ENCODE peak calls at places on chromosomes 7 and 10, in four cellular contexts. One of them, this sample, is unnamed.
A peak's percentile ranks its signal among the peaks of the same experiment; 100 is the strongest.

GRCh38 chr10:72312865-72313391 is 39.2 kb downstream of the DDIT4 start:
- DNase-seq in GM12878: no peak
- DNase-seq in WTC11: no peak
- DNase-seq in K562: no peak
- DNase-seq in this sample: no peak

GRCh38 chr7:54802841-54803240 is 43.8 kb upstream of the SEC61G start:
- DNase-seq in WTC11: no peak
- DNase-seq in GM12878: no peak
- DNase-seq in K562: no peak
- DNase-seq in this sample: no peak

GRCh38 chr7:140142031-140142430 is 34.8 kb downstream of the KDM7A start:
- DNase-seq in WTC11: no peak
- DNase-seq in GM12878: no peak
- DNase-seq in K562: no peak
- DNase-seq in this sample: no peak

GRCh38 chr7:6160191-6160623 is 112.2 kb downstream of the CYTH3 start:
- DNase-seq in GM12878: no peak
- DNase-seq in WTC11: peak; percentile 67
- DNase-seq in K562: no peak
- DNase-seq in this sample: no peak

GRCh38 chr10:79202188-79203013 is 133.6 kb downstream of the ZMIZ1 start:
- DNase-seq in K562: peak; percentile 67
- DNase-seq in WTC11: peak; percentile 73
- DNase-seq in GM12878: no peak
- DNase-seq in this sample: peak; percentile 31

GRCh38 chr10:130230036-130230435 is 93.8 kb downstream of the GLRX3 start:
- DNase-seq in WTC11: no peak
- DNase-seq in K562: no peak
- DNase-seq in GM12878: no peak
- DNase-seq in this sample: no peak

GRCh38 chr7:157027568-157028527 is 17.4 kb upstream of the MNX1 start:
- DNase-seq in K562: no peak
- DNase-seq in GM12878: no peak
- DNase-seq in WTC11: no peak
- DNase-seq in this sample: no peak

GRCh38 chr10:117204316-117204715 is 7.0 kb downstream of the KCNK18 start:
- DNase-seq in GM12878: no peak
- DNase-seq in K562: no peak
- DNase-seq in WTC11: no peak
- DNase-seq in this sample: no peak

GRCh38 chr10:14625210-14625621 is 149.5 kb downstream of the FAM107B start:
- DNase-seq in GM12878: no peak
- DNase-seq in WTC11: no peak
- DNase-seq in K562: no peak
- DNase-seq in this sample: no peak

GRCh38 chr7:129066290-129067131 is 11.6 kb upstream of the TNPO3 start:
- DNase-seq in GM12878: no peak
- DNase-seq in WTC11: peak; percentile 38
- DNase-seq in K562: peak; percentile 80
- DNase-seq in this sample: no peak

GRCh38 chr10:122060250-122060649 is 71.3 kb downstream of the TACC2 start:
- DNase-seq in K562: no peak
- DNase-seq in GM12878: no peak
- DNase-seq in WTC11: no peak
- DNase-seq in this sample: no peak

GRCh38 chr7:41401833-41402232 is 301.1 kb downstream of the INHBA start:
- DNase-seq in GM12878: no peak
- DNase-seq in K562: no peak
- DNase-seq in WTC11: no peak
- DNase-seq in this sample: no peak

GRCh38 chr7:17680943-17681351 is 259.3 kb downstream of the SNX13 start:
- DNase-seq in WTC11: no peak
- DNase-seq in K562: no peak
- DNase-seq in GM12878: no peak
- DNase-seq in this sample: peak; percentile 11

GRCh38 chr10:123154943-123155505 is 822 bp downstream of the BUB3 start:
- DNase-seq in GM12878: no peak
- DNase-seq in WTC11: no peak
- DNase-seq in K562: no peak
- DNase-seq in this sample: peak; percentile 26

GRCh38 chr10:137606-138005 is 2.4 kb downstream of the ZMYND11 start:
- DNase-seq in GM12878: no peak
- DNase-seq in WTC11: no peak
- DNase-seq in K562: no peak
- DNase-seq in this sample: no peak
- TF ChIP-seq TCF7 in GM12878: no peak
- TF ChIP-seq TCF7 in WTC11: no peak
- TF ChIP-seq TCF7 in K562: no peak
- TF ChIP-seq TCF7 in this sample: no peak

DNA sequence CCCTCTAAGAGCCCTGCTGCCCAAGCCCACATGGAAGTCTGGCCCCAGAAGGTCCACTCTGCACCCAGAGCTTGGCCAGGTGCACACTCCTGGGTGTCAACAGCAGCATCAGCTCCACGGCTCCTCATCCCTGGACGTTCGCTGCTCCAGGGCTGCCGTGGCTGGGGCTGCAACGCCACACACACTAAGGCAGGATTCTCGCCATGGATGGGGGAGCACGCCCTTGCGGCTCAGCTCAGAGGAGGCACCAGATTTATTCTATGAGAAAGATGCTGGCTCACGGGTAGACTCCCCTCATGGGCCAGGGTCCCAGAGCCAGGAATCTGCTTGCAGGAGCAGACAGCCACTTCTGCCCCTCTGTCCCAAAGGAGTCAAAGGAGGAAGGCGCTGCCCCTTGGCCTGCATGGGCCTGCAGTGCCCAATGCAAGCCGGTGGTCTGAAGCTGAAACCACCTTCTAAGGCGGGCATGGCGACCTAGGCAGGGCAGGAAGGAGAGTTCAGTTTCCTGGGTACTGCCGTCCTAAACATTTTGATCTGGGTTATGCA is 42.1 kb downstream of the CFAP46 start:
- DNase-seq in GM12878: no peak
- DNase-seq in WTC11: no peak
- DNase-seq in K562: no peak
- DNase-seq in this sample: no peak
- TF ChIP-seq TCF7 in GM12878: no peak
- TF ChIP-seq TCF7 in WTC11: no peak
- TF ChIP-seq TCF7 in K562: no peak
- TF ChIP-seq TCF7 in this sample: no peak

GRCh38 chr10:34190594-34190993 is 624.5 kb downstream of the PARD3 start:
- DNase-seq in GM12878: no peak
- DNase-seq in K562: no peak
- DNase-seq in WTC11: no peak
- DNase-seq in this sample: no peak
- TF ChIP-seq TCF7 in GM12878: no peak
- TF ChIP-seq TCF7 in K562: no peak
- TF ChIP-seq TCF7 in WTC11: no peak
- TF ChIP-seq TCF7 in this sample: no peak

GRCh38 chr7:122310119-122311021 is 5.8 kb upstream of the FEZF1 start:
- DNase-seq in GM12878: no peak
- DNase-seq in K562: no peak
- DNase-seq in WTC11: peak; percentile 92
- DNase-seq in this sample: no peak
- TF ChIP-seq TCF7 in GM12878: no peak
- TF ChIP-seq TCF7 in K562: no peak
- TF ChIP-seq TCF7 in WTC11: no peak
- TF ChIP-seq TCF7 in this sample: no peak

DNA sequence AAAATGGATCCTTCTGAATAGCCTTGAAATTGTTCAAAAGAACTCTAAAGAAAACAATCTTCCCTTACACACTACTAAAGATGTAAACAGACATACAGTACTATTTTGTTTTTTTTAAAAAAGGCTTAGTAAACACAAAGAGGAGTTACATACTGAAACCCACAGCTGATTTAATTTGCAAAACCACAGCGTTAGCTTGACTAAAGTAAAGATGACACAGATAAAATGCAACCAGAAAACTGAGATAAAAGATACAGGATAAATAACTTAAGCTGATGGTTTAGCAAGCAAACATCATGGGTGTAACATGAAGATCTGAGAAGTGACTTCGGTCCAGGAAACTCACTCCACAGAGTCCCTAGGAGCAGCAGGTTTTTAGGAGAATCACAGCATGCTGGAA is 21.8 kb downstream of the PRKCQ start:
- DNase-seq in GM12878: no peak
- DNase-seq in WTC11: no peak
- DNase-seq in K562: no peak
- DNase-seq in this sample: no peak
- TF ChIP-seq TCF7 in GM12878: no peak
- TF ChIP-seq TCF7 in WTC11: no peak
- TF ChIP-seq TCF7 in K562: no peak
- TF ChIP-seq TCF7 in this sample: no peak

GRCh38 chr7:87876759-87877234 is 504 bp downstream of the DBF4 start:
- DNase-seq in K562: no peak
- DNase-seq in GM12878: no peak
- DNase-seq in WTC11: peak; percentile 62
- DNase-seq in this sample: peak; percentile 41

GRCh38 chr7:87876040-87876758 is at the start of the genes DBF4 and SLC25A40:
- DNase-seq in WTC11: peak; percentile 92
- DNase-seq in GM12878: peak; percentile 86
- DNase-seq in K562: peak; percentile 92
- DNase-seq in this sample: peak; percentile 93

GRCh38 chr7:87872356-87872755 is 3.8 kb downstream of the SLC25A40 start:
- DNase-seq in WTC11: no peak
- DNase-seq in GM12878: no peak
- DNase-seq in K562: no peak
- DNase-seq in this sample: no peak

GRCh38 chr7:87875151-87876039 is 765 bp downstream of the SLC25A40 start:
- DNase-seq in K562: peak; percentile 36
- DNase-seq in WTC11: no peak
- DNase-seq in GM12878: no peak
- DNase-seq in this sample: peak; percentile 18

DNA sequence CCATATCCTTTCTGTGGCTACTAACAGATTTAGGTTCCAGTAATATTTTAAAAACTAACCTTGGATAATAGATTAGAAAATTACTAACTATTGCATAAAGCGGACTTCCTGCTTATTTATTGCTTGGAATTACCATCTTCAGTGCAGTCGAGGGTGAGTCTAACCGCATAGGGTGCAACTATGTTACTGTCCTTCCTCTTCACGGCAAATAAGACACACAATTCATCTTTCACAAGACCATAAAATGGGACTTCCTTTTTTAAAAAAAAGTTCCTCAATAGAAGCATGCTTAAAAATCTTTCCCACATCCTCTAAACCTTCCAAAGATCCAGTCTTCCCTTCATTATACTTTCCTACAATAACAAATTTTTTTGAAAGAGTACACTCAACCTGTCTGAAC is 2.1 kb downstream of the SLC25A40 start:
- DNase-seq in GM12878: no peak
- DNase-seq in K562: no peak
- DNase-seq in WTC11: no peak
- DNase-seq in this sample: no peak
- TF ChIP-seq TCF7 in GM12878: no peak
- TF ChIP-seq TCF7 in K562: no peak
- TF ChIP-seq TCF7 in WTC11: no peak
- TF ChIP-seq TCF7 in this sample: no peak

GRCh38 chr10:75406158-75407065 is 4.8 kb upstream of the ZNF503 start:
- DNase-seq in K562: no peak
- DNase-seq in WTC11: no peak
- DNase-seq in GM12878: no peak
- DNase-seq in this sample: no peak

GRCh38 chr10:75405201-75406143 is 3.9 kb upstream of the ZNF503 start:
- DNase-seq in GM12878: no peak
- DNase-seq in WTC11: no peak
- DNase-seq in K562: no peak
- DNase-seq in this sample: peak; percentile 89

GRCh38 chr10:75404023-75404334 is 2.4 kb upstream of the ZNF503 start:
- DNase-seq in WTC11: no peak
- DNase-seq in K562: no peak
- DNase-seq in GM12878: no peak
- DNase-seq in this sample: no peak

GRCh38 chr10:75403144-75404022 is 1.8 kb upstream of the ZNF503 start:
- DNase-seq in WTC11: peak; percentile 64
- DNase-seq in GM12878: no peak
- DNase-seq in K562: no peak
- DNase-seq in this sample: peak; percentile 18

GRCh38 chr10:75404335-75405200 is 3.0 kb upstream of the ZNF503 start:
- DNase-seq in GM12878: no peak
- DNase-seq in WTC11: peak; percentile 51
- DNase-seq in K562: no peak
- DNase-seq in this sample: peak; percentile 67
- TF ChIP-seq TCF7 in GM12878: no peak
- TF ChIP-seq TCF7 in WTC11: no peak
- TF ChIP-seq TCF7 in K562: no peak
- TF ChIP-seq TCF7 in this sample: no peak